ENCODE peak calls at places on chromosomes 2 and 18, in five cellular contexts. B, L, O, S and C are unnamed samples.

GRCh38 chr2:70698847-70699246 is 69.2 kb downstream of the ADD2 start:
- DNase-seq in S (peak), O (no peak), L (no peak), B (no peak), C (no peak)

GRCh38 chr2:215357660-215358059 is 45.8 kb downstream of the ATIC start:
- DNase-seq in B (no peak), O (no peak), L (no peak), S (no peak), C (no peak)

GRCh38 chr2:160474891-160475795 is 18.5 kb downstream of the RBMS1 start:
- DNase-seq in L (no peak), B (no peak), O (no peak), S (no peak), C (no peak)

GRCh38 chr2:178579006-178579405 is 98.7 kb downstream of the PLEKHA3 start:
- DNase-seq in B (no peak), S (no peak), L (no peak), O (no peak), C (no peak)

GRCh38 chr2:65228249-65228750 is 669 bp downstream of the ACTR2 start:
- DNase-seq in L (no peak), S (no peak), B (no peak), O (no peak), C (no peak)

GRCh38 chr2:52327641-52328040 is 1295.7 kb upstream of the NRXN1 start:
- DNase-seq in O (no peak), S (no peak), B (no peak), L (no peak), C (no peak)

GRCh38 chr2:40372586-40372985 is 79.3 kb downstream of the SLC8A1 start:
- DNase-seq in B (no peak), O (no peak), L (no peak), S (no peak), C (no peak)

GRCh38 chr2:29528891-29529520 is 392.4 kb downstream of the ALK start:
- DNase-seq in O (no peak), S (no peak), B (no peak), L (no peak), C (no peak)

GRCh38 chr2:71696381-71696780 is 243.0 kb downstream of the DYSF start:
- DNase-seq in O (no peak), L (no peak), B (no peak), S (no peak), C (no peak)

GRCh38 chr2:238288650-238289573 is 502 bp upstream of the PER2 start:
- DNase-seq in B (peak), S (peak), L (peak), O (peak), C (peak)

GRCh38 chr2:20223345-20224190 is 1.4 kb downstream of the SDC1 start:
- DNase-seq in S (no peak), B (no peak), L (no peak), O (peak), C (peak)

GRCh38 chr18:49560277-49561126 is 1.4 kb upstream of the LIPG start:
- DNase-seq in O (no peak), L (no peak), S (no peak), B (no peak), C (no peak)

GRCh38 chr2:64697286-64698023 is 43.7 kb upstream of the SERTAD2 start:
- DNase-seq in S (no peak), O (no peak), B (no peak), L (no peak), C (no peak)

GRCh38 chr2:161190030-161190429 is 29.8 kb downstream of the TANK start:
- DNase-seq in L (no peak), B (no peak), O (no peak), S (no peak), C (no peak)

GRCh38 chr2:126049461-126049860 is 606.5 kb upstream of the GYPC start:
- DNase-seq in S (no peak), O (no peak), B (no peak), L (no peak), C (no peak)

GRCh38 chr2:206740800-206741199 is 22.6 kb upstream of the DYTN start:
- DNase-seq in B (no peak), O (no peak), L (no peak), S (no peak), C (no peak)

GRCh38 chr2:134926231-134926931 is 7.8 kb downstream of the CCNT2 start:
- DNase-seq in S (no peak), B (no peak), O (peak), L (no peak), C (no peak)

GRCh38 chr2:166406374-166406773 is 30.6 kb upstream of the SCN9A start:
- DNase-seq in O (no peak), B (no peak), L (no peak), S (no peak), C (no peak)

GRCh38 chr18:378039-378438 is 110.2 kb upstream of the THOC1 start:
- DNase-seq in B (no peak), O (no peak), S (no peak), L (no peak), C (no peak)

GRCh38 chr2:168603439-168603961 is 147.4 kb downstream of the CERS6 start:
- DNase-seq in B (no peak), L (no peak), O (no peak), S (no peak), C (no peak)

GRCh38 chr2:35294636-35295263 is 1060.8 kb upstream of the CRIM1 start:
- DNase-seq in B (no peak), S (no peak), O (peak), L (no peak), C (no peak)

GRCh38 chr18:23163786-23164583 is 28.7 kb downstream of the CABLES1 start:
- DNase-seq in L (no peak), S (peak), B (no peak), O (no peak), C (no peak)

GRCh38 chr2:28654286-28654980 is 97.2 kb upstream of the PPP1CB start:
- DNase-seq in L (no peak), S (no peak), O (no peak), B (no peak), C (no peak)

GRCh38 chr18:75125359-75126331 is 83.3 kb downstream of the PTGR3 start:
- DNase-seq in B (no peak), S (peak), O (no peak), L (no peak), C (peak)

GRCh38 chr2:149422337-149422990 is 92.1 kb downstream of the LYPD6 start:
- DNase-seq in B (no peak), L (no peak), S (no peak), O (peak), C (no peak)

GRCh38 chr2:152598975-152599724 is 118.1 kb downstream of the PRPF40A start:
- DNase-seq in L (no peak), O (peak), B (no peak), S (no peak), C (no peak)

GRCh38 chr2:100244881-100245605 is 77.3 kb downstream of the LONRF2 start:
- DNase-seq in B (no peak), O (no peak), L (no peak), S (peak), C (no peak)

GRCh38 chr18:73245345-73245744 is 377.6 kb upstream of the NETO1 start:
- DNase-seq in B (no peak), O (no peak), S (no peak), L (no peak), C (no peak)

GRCh38 chr2:216362730-216363129 is 9.6 kb downstream of the MARCHF4 start:
- DNase-seq in B (no peak), O (peak), S (no peak), L (no peak), C (no peak)

GRCh38 chr2:9813312-9814128 is 29.8 kb upstream of the TAF1B start:
- DNase-seq in S (peak), O (peak), L (no peak), B (peak), C (peak)

GRCh38 chr2:113965644-113966043 is 75.8 kb downstream of the ACTR3 start:
- DNase-seq in O (peak), S (no peak), L (no peak), B (no peak), C (no peak)

GRCh38 chr2:234026111-234026510 is 24.4 kb upstream of the SPP2 start:
- DNase-seq in S (no peak), B (no peak), O (no peak), L (no peak), C (no peak)

GRCh38 chr2:215107229-215108056 is 31.0 kb downstream of the ABCA12 start:
- DNase-seq in B (no peak), L (no peak), S (no peak), O (no peak), C (peak)

GRCh38 chr2:80145499-80145898 is 159.1 kb downstream of the LRRTM1 start:
- DNase-seq in L (no peak), S (no peak), B (no peak), O (no peak), C (no peak)

GRCh38 chr2:168978461-168978861 is 52.7 kb downstream of the ABCB11 start:
- DNase-seq in B (no peak), S (no peak), L (no peak), O (no peak), C (no peak)

GRCh38 chr2:42810126-42810970 is 18.0 kb upstream of the HAAO start:
- DNase-seq in O (peak), B (peak), L (peak), S (peak), C (peak)

GRCh38 chr2:30481323-30481800 is 34.3 kb downstream of the LCLAT1 start:
- DNase-seq in S (no peak), O (no peak), L (no peak), B (no peak), C (no peak)

GRCh38 chr2:38336619-38337018 is 40.5 kb downstream of the ATL2 start:
- DNase-seq in S (no peak), O (no peak), B (no peak), L (no peak), C (no peak)
- TF ChIP-seq CTCF in S (no peak), O (no peak), B (no peak), L (no peak), C (no peak)

DNA sequence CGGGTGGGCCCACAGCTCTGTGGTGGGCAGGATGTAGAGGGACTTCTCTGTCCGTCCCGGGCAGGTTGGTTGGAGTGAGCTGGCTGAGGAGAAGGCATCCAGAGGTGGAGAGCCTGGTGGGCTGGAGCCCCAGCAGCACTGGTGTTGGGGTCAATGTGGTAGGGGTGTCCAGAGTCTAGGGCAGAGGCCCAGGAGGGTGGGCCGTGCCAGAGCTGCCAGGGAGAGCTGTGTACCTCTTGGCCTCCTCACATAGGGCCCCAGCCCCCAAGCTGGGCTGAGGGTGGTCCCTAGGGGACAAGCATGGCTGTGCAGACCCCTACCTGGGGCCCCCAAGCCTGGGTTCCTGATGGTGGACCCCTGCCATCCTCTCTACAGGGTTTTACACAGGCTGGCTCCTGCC is 16.0 kb downstream of the ANO7 start:
- DNase-seq in B (no peak), L (no peak), O (no peak), S (no peak), C (no peak)
- H3K4me3 ChIP-seq in B (no peak), L (no peak), O (no peak), S (no peak), C (no peak)

GRCh38 chr2:231642631-231643493 is 50.2 kb downstream of the TEX44 start:
- DNase-seq in S (peak), B (peak), O (peak), L (peak), C (peak)
- TF ChIP-seq POLR2A in S (peak), B (peak), O (peak), L (no peak), C (peak)

DNA sequence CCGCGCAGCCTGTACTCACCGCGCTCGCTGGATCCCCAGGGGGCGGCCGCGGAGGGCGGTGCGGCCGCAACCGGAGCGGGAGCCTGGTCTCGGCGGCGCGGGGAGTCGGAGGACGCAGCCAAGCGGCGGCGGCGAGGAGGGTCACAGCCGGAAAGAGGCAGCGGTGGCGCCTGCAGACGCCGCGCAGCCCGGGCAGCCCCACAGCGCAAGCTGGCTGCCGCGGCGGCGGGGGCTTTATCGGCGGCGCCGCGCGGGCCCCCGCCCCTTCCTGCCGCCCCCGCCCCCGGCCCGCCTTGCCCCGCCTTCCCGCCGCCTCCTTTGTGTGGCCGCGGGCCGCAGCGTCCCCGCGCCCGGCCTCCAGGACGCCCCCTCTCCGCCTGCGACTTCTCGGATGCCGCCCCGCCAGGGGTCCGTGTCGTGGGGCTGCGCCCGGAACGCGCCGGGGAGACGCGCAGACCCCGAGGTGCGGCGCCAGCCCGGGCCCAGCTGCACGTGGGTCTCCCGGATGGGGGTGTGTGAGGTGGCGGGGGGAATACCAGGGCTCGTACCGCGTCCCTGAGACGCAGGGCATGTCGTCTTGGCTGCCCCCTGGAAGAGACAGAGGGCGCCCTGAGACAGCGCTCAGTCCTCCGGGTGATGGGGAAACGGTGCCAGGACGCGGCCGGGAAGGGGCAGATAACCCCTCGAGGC is at the start of gene SERPINE2:
- DNase-seq in B (peak), O (peak), S (no peak), L (no peak), C (no peak)
- TF ChIP-seq CTCF in B (peak), O (peak), S (no peak), L (peak), C (no peak)

GRCh38 chr2:142914507-142915313 is 37.2 kb downstream of the KYNU start:
- DNase-seq in O (no peak), S (no peak), L (no peak), B (no peak), C (no peak)
- H3K4me3 ChIP-seq in O (no peak), S (no peak), L (no peak), B (no peak), C (no peak)

GRCh38 chr2:218040883-218041282 is 28.2 kb upstream of the RUFY4 start:
- DNase-seq in L (no peak), B (no peak), S (no peak), O (no peak), C (no peak)
- TF ChIP-seq POLR2A in L (no peak), B (no peak), S (no peak), O (no peak), C (no peak)

DNA sequence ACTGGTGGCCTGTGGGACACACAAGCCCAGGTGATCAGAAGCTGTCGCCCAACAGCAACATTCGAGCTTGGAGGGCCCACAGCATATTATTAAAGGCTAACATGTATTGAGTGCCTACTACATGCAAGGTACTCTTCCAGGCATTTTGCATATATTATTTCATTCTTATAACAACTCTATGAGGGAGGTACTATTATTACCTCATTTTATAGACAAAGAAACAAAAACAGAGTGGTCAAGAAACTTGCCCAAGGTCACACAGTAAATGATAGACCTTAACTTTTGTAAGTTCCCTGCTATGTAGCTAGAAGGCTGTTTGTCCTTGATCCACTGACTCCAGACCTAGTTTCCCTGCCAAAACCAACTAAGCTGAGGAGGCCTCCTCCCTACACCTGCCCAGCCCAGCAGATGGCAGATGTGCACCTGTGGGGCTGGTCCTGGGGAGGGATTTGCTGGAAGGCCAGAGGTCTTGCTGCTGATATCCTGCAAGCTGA is 35.7 kb downstream of the KANSL3 start:
- DNase-seq in B (no peak), S (no peak), O (peak), L (no peak), C (peak)
- TF ChIP-seq CTCF in B (no peak), S (no peak), O (no peak), L (peak), C (no peak)

GRCh38 chr18:35617865-35618264 is 36.3 kb downstream of the GALNT1 start:
- DNase-seq in O (no peak), S (no peak), B (no peak), L (no peak), C (no peak)

GRCh38 chr18:35616074-35616473 is 34.5 kb downstream of the GALNT1 start:
- DNase-seq in O (no peak), L (no peak), S (no peak), B (no peak), C (no peak)

GRCh38 chr18:35618289-35618688 is 36.7 kb downstream of the GALNT1 start:
- DNase-seq in L (no peak), O (no peak), S (no peak), B (no peak), C (no peak)

GRCh38 chr18:35618703-35619102 is 37.2 kb downstream of the GALNT1 start:
- DNase-seq in L (no peak), S (no peak), B (no peak), O (no peak), C (no peak)

DNA sequence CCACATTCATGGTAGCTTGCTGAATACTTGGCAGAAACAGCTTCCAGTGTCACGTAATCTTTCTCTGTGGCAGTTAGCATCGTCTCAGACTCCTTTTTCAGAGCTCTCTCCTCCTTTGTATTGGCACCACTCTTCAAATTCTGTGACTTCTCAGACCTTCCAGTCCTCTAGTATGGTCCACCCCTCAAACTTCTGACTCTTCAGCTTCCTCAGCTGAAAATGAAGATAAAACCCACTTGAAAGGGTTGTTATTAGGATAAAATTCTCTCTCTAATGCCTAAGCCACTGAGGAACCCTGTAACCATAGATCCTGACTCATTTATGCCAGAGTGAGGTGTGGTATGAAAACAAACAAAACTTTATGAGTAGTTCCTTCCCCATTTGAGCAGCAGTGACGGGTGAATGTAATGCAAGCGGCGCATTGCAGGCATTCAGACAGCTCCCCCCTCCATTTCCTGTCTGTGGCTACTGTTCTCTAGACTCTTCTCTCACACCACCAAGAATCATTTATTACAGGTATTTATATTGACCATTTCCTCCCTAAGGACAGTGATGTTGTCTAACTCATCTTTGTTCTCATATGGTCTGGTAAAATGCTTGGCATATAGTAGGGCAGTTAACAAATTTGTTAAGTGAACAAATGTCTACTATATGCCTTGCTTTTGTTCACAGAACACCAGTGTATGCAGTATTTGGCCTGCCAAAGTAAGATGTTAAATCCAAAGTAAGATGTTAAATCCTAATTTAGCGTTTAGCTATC is 35.3 kb downstream of the GALNT1 start:
- DNase-seq in B (no peak), L (peak), S (no peak), O (peak), C (no peak)
- H3K4me3 ChIP-seq in B (no peak), L (no peak), S (no peak), O (peak), C (no peak)

DNA sequence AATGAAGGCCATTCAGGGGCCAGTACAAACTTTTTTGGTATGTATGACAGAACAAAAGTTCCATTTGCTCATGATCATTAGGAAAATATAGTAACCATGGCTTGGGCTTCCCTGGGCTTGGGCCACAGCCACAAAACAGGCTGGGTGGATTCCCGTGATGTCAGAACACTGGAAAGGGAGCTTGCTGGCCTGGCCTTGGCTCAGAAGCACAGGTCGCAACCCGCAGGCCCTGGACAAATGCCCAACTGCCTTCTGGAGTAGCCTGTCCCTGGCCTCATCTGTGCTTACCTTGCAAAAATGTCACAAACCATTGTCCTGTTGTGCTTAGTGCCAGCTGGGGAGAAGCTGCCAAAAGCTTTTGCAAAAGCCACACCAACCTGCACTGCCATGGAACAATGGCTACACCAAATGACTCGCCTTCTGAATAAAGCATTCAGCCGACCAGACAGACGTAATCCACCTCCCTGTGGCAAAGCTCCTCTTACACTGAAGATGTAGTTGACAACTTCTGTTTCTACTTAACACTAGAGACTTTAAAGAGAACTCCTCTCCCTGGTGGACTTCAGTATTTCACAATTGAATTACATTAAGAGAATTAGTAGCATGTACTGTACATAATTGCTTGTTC is 125.5 kb downstream of the ANKRD44 start:
- DNase-seq in O (no peak), B (peak), L (no peak), S (peak), C (peak)
- TF ChIP-seq POLR2A in O (no peak), B (no peak), L (no peak), S (no peak), C (no peak)

DNA sequence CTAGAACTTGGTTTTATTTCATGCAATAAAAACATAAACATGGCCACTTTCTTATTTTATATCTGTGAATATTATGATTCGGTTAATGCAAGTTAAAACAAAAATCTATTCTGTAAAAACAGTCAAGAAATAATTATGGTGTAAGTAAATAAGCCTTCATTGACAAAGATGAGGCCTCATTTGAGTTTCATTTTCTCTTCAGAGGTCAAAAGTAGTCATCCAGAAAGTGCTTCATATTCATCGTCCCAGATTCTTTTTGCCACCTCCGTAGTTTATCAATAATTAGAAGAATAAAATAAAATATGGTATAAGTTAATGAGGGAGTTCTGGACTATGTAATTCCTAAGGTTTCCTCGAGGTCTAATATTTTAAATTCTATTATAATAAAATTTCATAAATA is 19.4 kb upstream of the HNRNPA3 start:
- DNase-seq in S (no peak), B (no peak), L (no peak), O (no peak), C (no peak)
- TF ChIP-seq CTCF in S (no peak), B (no peak), L (no peak), O (no peak), C (no peak)